ENCODE peak calls at places on chromosomes 11 and 22, in ten cellular contexts. One of them, this sample, is unnamed.

GRCh38 chr11:75105462-75105925 is 8.8 kb upstream of the OR2AT4 start:
- DNase-seq in H1: no peak
- DNase-seq in ovary: no peak
- DNase-seq in tibial nerve: no peak
- DNase-seq in SK-N-SH: no peak
- DNase-seq in HepG2: peak
- DNase-seq in sigmoid colon: no peak
- DNase-seq in suprapubic skin: no peak
- DNase-seq in A549: peak
- DNase-seq in transverse colon: no peak
- DNase-seq in this sample: no peak

GRCh38 chr11:64763804-64764611 is 4.2 kb upstream of the PYGM start:
- DNase-seq in H1: no peak
- DNase-seq in ovary: no peak
- DNase-seq in tibial nerve: no peak
- DNase-seq in SK-N-SH: no peak
- DNase-seq in HepG2: no peak
- DNase-seq in sigmoid colon: no peak
- DNase-seq in suprapubic skin: no peak
- DNase-seq in A549: no peak
- DNase-seq in transverse colon: no peak
- DNase-seq in this sample: peak

GRCh38 chr22:24093855-24094254 is 82.8 kb downstream of the CABIN1 start:
- DNase-seq in H1: no peak
- DNase-seq in ovary: no peak
- DNase-seq in tibial nerve: no peak
- DNase-seq in SK-N-SH: no peak
- DNase-seq in HepG2: no peak
- DNase-seq in sigmoid colon: peak
- DNase-seq in suprapubic skin: peak
- DNase-seq in A549: peak
- DNase-seq in transverse colon: no peak
- DNase-seq in this sample: no peak

GRCh38 chr11:74195828-74196227 is 24.7 kb downstream of the PPME1 start:
- DNase-seq in H1: no peak
- DNase-seq in ovary: no peak
- DNase-seq in tibial nerve: no peak
- DNase-seq in SK-N-SH: no peak
- DNase-seq in HepG2: no peak
- DNase-seq in sigmoid colon: no peak
- DNase-seq in suprapubic skin: no peak
- DNase-seq in A549: no peak
- DNase-seq in transverse colon: no peak
- DNase-seq in this sample: no peak

GRCh38 chr11:132126973-132127900 is 756.8 kb downstream of the NTM start:
- DNase-seq in H1: no peak
- DNase-seq in ovary: no peak
- DNase-seq in tibial nerve: peak
- DNase-seq in SK-N-SH: peak
- DNase-seq in HepG2: peak
- DNase-seq in sigmoid colon: peak
- DNase-seq in suprapubic skin: no peak
- DNase-seq in A549: no peak
- DNase-seq in transverse colon: peak
- DNase-seq in this sample: no peak

GRCh38 chr22:41842996-41843970 is 10.4 kb downstream of the SREBF2 start:
- DNase-seq in H1: no peak
- DNase-seq in ovary: no peak
- DNase-seq in tibial nerve: no peak
- DNase-seq in SK-N-SH: no peak
- DNase-seq in HepG2: peak
- DNase-seq in sigmoid colon: no peak
- DNase-seq in suprapubic skin: no peak
- DNase-seq in A549: no peak
- DNase-seq in transverse colon: no peak
- DNase-seq in this sample: no peak

GRCh38 chr11:84212467-84213390 is 926.6 kb upstream of the CCDC90B start:
- DNase-seq in H1: no peak
- DNase-seq in ovary: no peak
- DNase-seq in tibial nerve: no peak
- DNase-seq in SK-N-SH: no peak
- DNase-seq in HepG2: peak
- DNase-seq in sigmoid colon: no peak
- DNase-seq in suprapubic skin: no peak
- DNase-seq in A549: no peak
- DNase-seq in transverse colon: no peak
- DNase-seq in this sample: no peak

GRCh38 chr11:20025331-20025840 is 134.9 kb downstream of the DBX1 start:
- DNase-seq in H1: no peak
- DNase-seq in ovary: no peak
- DNase-seq in tibial nerve: no peak
- DNase-seq in SK-N-SH: no peak
- DNase-seq in HepG2: no peak
- DNase-seq in sigmoid colon: no peak
- DNase-seq in suprapubic skin: no peak
- DNase-seq in A549: no peak
- DNase-seq in transverse colon: no peak
- DNase-seq in this sample: no peak

GRCh38 chr11:59226396-59226795 is 13.7 kb upstream of the MPEG1 start:
- DNase-seq in H1: no peak
- DNase-seq in ovary: no peak
- DNase-seq in tibial nerve: no peak
- DNase-seq in SK-N-SH: no peak
- DNase-seq in HepG2: no peak
- DNase-seq in sigmoid colon: no peak
- DNase-seq in suprapubic skin: no peak
- DNase-seq in A549: no peak
- DNase-seq in transverse colon: no peak
- DNase-seq in this sample: no peak

GRCh38 chr22:27303718-27304117 is 497.8 kb downstream of the MN1 start:
- DNase-seq in H1: no peak
- DNase-seq in ovary: no peak
- DNase-seq in tibial nerve: no peak
- DNase-seq in SK-N-SH: no peak
- DNase-seq in HepG2: no peak
- DNase-seq in sigmoid colon: no peak
- DNase-seq in suprapubic skin: no peak
- DNase-seq in A549: no peak
- DNase-seq in transverse colon: no peak
- DNase-seq in this sample: no peak

GRCh38 chr22:27308513-27308912 is 493.0 kb downstream of the MN1 start:
- DNase-seq in H1: no peak
- DNase-seq in ovary: no peak
- DNase-seq in tibial nerve: no peak
- DNase-seq in SK-N-SH: no peak
- DNase-seq in HepG2: no peak
- DNase-seq in sigmoid colon: no peak
- DNase-seq in suprapubic skin: no peak
- DNase-seq in A549: no peak
- DNase-seq in transverse colon: no peak
- DNase-seq in this sample: no peak

GRCh38 chr22:27309713-27310112 is 491.8 kb downstream of the MN1 start:
- DNase-seq in H1: no peak
- DNase-seq in ovary: no peak
- DNase-seq in tibial nerve: no peak
- DNase-seq in SK-N-SH: no peak
- DNase-seq in HepG2: no peak
- DNase-seq in sigmoid colon: no peak
- DNase-seq in suprapubic skin: no peak
- DNase-seq in A549: no peak
- DNase-seq in transverse colon: no peak
- DNase-seq in this sample: no peak

GRCh38 chr22:27307545-27308279 is 493.8 kb downstream of the MN1 start:
- DNase-seq in H1: no peak
- DNase-seq in ovary: no peak
- DNase-seq in tibial nerve: no peak
- DNase-seq in SK-N-SH: no peak
- DNase-seq in HepG2: no peak
- DNase-seq in sigmoid colon: no peak
- DNase-seq in suprapubic skin: no peak
- DNase-seq in A549: no peak
- DNase-seq in transverse colon: no peak
- DNase-seq in this sample: no peak

DNA sequence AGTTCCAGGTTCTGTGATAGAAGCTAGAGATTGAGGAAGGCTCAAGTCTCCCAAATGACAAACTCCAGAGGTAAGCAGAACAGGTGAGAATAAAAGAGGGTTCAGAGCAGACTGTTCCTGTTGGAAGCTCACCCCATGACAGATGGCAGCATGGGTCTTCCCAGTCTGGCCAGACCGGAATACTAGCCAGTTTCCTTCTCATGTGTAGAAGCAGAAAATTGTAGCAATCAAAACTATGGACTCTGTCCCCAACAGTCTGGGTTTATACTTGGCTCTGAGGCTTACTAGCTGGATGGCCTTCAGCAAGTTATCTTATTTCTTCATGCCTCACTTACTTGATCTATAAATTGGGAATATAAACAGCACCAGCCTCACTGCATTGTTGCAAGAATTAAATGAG is 494.8 kb downstream of the MN1 start:
- DNase-seq in H1: no peak
- DNase-seq in ovary: no peak
- DNase-seq in tibial nerve: no peak
- DNase-seq in SK-N-SH: no peak
- DNase-seq in HepG2: no peak
- DNase-seq in sigmoid colon: no peak
- DNase-seq in suprapubic skin: no peak
- DNase-seq in A549: no peak
- DNase-seq in transverse colon: peak
- DNase-seq in this sample: no peak
- TF ChIP-seq EP300 in H1: no peak
- TF ChIP-seq EP300 in ovary: no peak
- TF ChIP-seq EP300 in tibial nerve: no peak
- TF ChIP-seq EP300 in SK-N-SH: no peak
- TF ChIP-seq EP300 in HepG2: no peak
- TF ChIP-seq EP300 in sigmoid colon: no peak
- TF ChIP-seq EP300 in suprapubic skin: no peak
- TF ChIP-seq EP300 in A549: no peak
- TF ChIP-seq EP300 in transverse colon: no peak
- TF ChIP-seq EP300 in this sample: no peak

DNA sequence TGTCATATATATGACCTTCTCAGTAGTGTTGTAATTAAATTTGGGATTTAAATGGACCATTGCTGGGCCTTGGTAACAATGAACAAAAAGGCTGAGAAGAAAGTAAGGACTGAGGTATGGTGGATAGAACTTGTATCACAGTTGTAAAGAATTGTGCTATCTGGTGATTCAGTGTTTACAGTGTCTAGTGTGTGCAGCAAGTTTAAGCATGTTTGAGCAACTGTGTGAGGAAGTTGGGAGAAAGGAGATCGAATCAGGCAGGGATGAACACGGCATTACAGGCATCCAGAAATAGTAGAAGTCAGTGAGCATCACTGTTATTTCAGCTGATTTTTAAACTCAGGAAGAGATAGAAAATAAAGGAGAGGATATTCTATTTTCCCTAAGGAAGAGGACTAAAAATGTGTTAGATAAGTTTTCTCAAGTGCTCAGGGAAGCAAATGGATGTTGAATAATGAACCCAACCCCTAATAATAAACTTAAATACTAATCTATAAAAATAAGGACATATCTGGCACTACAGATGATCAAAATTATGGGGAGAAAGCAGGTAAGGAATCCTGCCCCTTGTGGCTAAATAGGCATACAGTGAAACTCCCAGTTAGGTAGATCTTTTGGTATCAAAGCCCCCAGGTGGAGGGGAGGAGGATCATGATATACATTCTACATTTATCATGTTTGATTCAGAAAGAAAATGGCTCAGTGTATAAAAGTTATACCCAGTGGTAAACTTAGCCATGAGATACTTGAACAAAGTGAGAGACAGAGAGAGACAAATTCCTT is 361.0 kb upstream of the ANO3 start:
- DNase-seq in H1: no peak
- DNase-seq in ovary: no peak
- DNase-seq in tibial nerve: no peak
- DNase-seq in SK-N-SH: no peak
- DNase-seq in HepG2: no peak
- DNase-seq in sigmoid colon: no peak
- DNase-seq in suprapubic skin: no peak
- DNase-seq in A549: peak
- DNase-seq in transverse colon: no peak
- DNase-seq in this sample: no peak
- TF ChIP-seq CTCF in H1: peak
- TF ChIP-seq CTCF in ovary: no peak
- TF ChIP-seq CTCF in tibial nerve: no peak
- TF ChIP-seq CTCF in SK-N-SH: peak
- TF ChIP-seq CTCF in HepG2: no peak
- TF ChIP-seq CTCF in sigmoid colon: no peak
- TF ChIP-seq CTCF in suprapubic skin: no peak
- TF ChIP-seq CTCF in A549: peak
- TF ChIP-seq CTCF in transverse colon: no peak
- TF ChIP-seq CTCF in this sample: no peak

GRCh38 chr22:50340157-50340879 is 2.8 kb upstream of the PPP6R2 start:
- DNase-seq in H1: no peak
- DNase-seq in ovary: no peak
- DNase-seq in tibial nerve: no peak
- DNase-seq in SK-N-SH: peak
- DNase-seq in HepG2: peak
- DNase-seq in sigmoid colon: no peak
- DNase-seq in suprapubic skin: no peak
- DNase-seq in A549: peak
- DNase-seq in transverse colon: no peak
- DNase-seq in this sample: no peak
- TF ChIP-seq EP300 in H1: no peak
- TF ChIP-seq EP300 in ovary: no peak
- TF ChIP-seq EP300 in tibial nerve: no peak
- TF ChIP-seq EP300 in SK-N-SH: no peak
- TF ChIP-seq EP300 in HepG2: no peak
- TF ChIP-seq EP300 in sigmoid colon: no peak
- TF ChIP-seq EP300 in suprapubic skin: no peak
- TF ChIP-seq EP300 in A549: no peak
- TF ChIP-seq EP300 in transverse colon: no peak
- TF ChIP-seq EP300 in this sample: no peak

GRCh38 chr11:4123218-4123617 is 28.6 kb downstream of the RRM1 start:
- DNase-seq in H1: no peak
- DNase-seq in ovary: no peak
- DNase-seq in tibial nerve: no peak
- DNase-seq in SK-N-SH: no peak
- DNase-seq in HepG2: no peak
- DNase-seq in sigmoid colon: no peak
- DNase-seq in suprapubic skin: no peak
- DNase-seq in A549: no peak
- DNase-seq in transverse colon: no peak
- DNase-seq in this sample: no peak

GRCh38 chr11:4127357-4127756 is 32.8 kb downstream of the RRM1 start:
- DNase-seq in H1: no peak
- DNase-seq in ovary: no peak
- DNase-seq in tibial nerve: no peak
- DNase-seq in SK-N-SH: no peak
- DNase-seq in HepG2: no peak
- DNase-seq in sigmoid colon: no peak
- DNase-seq in suprapubic skin: no peak
- DNase-seq in A549: no peak
- DNase-seq in transverse colon: no peak
- DNase-seq in this sample: no peak

DNA sequence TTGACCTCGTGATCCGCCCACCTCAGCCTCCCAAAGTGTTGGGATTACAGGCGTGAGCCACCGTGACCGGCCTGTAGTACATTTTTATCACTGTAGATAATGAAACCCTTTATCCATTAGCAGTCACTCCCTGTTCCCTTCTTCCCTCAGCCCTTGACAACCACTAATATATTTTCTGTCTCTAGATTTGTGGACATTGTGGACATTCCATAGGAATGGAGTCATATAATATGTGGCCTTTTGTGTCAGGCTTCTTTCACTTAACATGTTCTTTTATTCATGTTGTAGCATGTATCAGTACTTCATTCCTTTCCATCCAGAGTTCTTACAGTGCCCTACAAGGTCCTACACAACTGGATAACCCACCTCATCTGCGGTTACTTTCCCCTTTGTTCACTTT is 30.5 kb downstream of the RRM1 start:
- DNase-seq in H1: no peak
- DNase-seq in ovary: no peak
- DNase-seq in tibial nerve: no peak
- DNase-seq in SK-N-SH: no peak
- DNase-seq in HepG2: no peak
- DNase-seq in sigmoid colon: no peak
- DNase-seq in suprapubic skin: no peak
- DNase-seq in A549: no peak
- DNase-seq in transverse colon: no peak
- DNase-seq in this sample: no peak
- TF ChIP-seq CTCF in H1: no peak
- TF ChIP-seq CTCF in ovary: no peak
- TF ChIP-seq CTCF in tibial nerve: no peak
- TF ChIP-seq CTCF in SK-N-SH: no peak
- TF ChIP-seq CTCF in HepG2: no peak
- TF ChIP-seq CTCF in sigmoid colon: no peak
- TF ChIP-seq CTCF in suprapubic skin: no peak
- TF ChIP-seq CTCF in A549: no peak
- TF ChIP-seq CTCF in transverse colon: no peak
- TF ChIP-seq CTCF in this sample: no peak

This sample was measured in stomach.